ENCODE peak calls at places on chromosome 20, in eight cellular contexts. G is fibroblast of lung, E is HCEC 1CT, B is SK-MEL-5, Z is NCI-H1105 treated with DMSO at 0.1 percent for 48 hours, I is mammary epithelial cell, S is stromal cell of bone marrow, J is GM12892. P is an unnamed sample.
A peak's percentile ranks its signal among the peaks of the same experiment; 100 is the strongest.

GRCh38 chr20:58642465-58642864 is 8.6 kb upstream of the STX16 start:
- DNase-seq in Z (no peak), B (no peak), J (no peak), S (no peak), G (no peak), I (no peak), E (no peak), P (no peak)

GRCh38 chr20:63497946-63498935 is 642 bp downstream of the EEF1A2 start:
- DNase-seq in B (no peak), S (no peak), Z (peak; percentile 19), G (peak; percentile 42), E (no peak), J (no peak), I (peak; percentile 29), P (peak; percentile 29)

GRCh38 chr20:63701329-63702035 is 5.0 kb downstream of the TNFRSF6B start:
- DNase-seq in S (no peak), B (no peak), G (no peak), J (peak; percentile 17), Z (no peak), E (no peak), I (no peak), P (no peak)

GRCh38 chr20:20295621-20296498 is 72.0 kb upstream of the INSM1 start:
- DNase-seq in B (no peak), J (no peak), E (no peak), G (no peak), Z (no peak), S (no peak), I (no peak), P (no peak)

GRCh38 chr20:19710336-19710721 is 47.7 kb upstream of the RIN2 start:
- DNase-seq in G (no peak), I (no peak), Z (no peak), E (no peak), S (peak; percentile 43), J (no peak), B (no peak), P (peak; percentile 38)

GRCh38 chr20:32396656-32397160 is 38.6 kb downstream of the ASXL1 start:
- DNase-seq in B (no peak), S (no peak), I (no peak), Z (no peak), J (no peak), G (no peak), E (peak; percentile 21), P (peak; percentile 49)

GRCh38 chr20:23691675-23692074 is 2.8 kb upstream of the CST4 start:
- DNase-seq in G (no peak), I (no peak), J (no peak), E (peak; percentile 51), B (no peak), Z (no peak), S (no peak), P (no peak)

GRCh38 chr20:17316316-17317038 is 89.6 kb downstream of the PCSK2 start:
- DNase-seq in B (no peak), I (no peak), J (no peak), S (no peak), E (no peak), G (no peak), Z (no peak), P (no peak)

GRCh38 chr20:45857836-45858250 is 429 bp downstream of the ZSWIM3 start:
- DNase-seq in J (peak; percentile 66), I (no peak), Z (no peak), B (peak; percentile 37), G (no peak), E (no peak), S (no peak), P (no peak)

GRCh38 chr20:10225439-10226080 is 6.9 kb downstream of the SNAP25 start:
- DNase-seq in J (no peak), Z (peak; percentile 42), S (no peak), B (peak; percentile 50), I (no peak), G (no peak), E (no peak), P (no peak)

P was measured in fibroblast of villous mesenchyme.